ENCODE peak calls at places on chromosomes 12 and 14, in four cellular contexts. One of them, this sample, is unnamed.

GRCh38 chr12:103495783-103496456 is at the start of gene C12orf42:
- DNase-seq in heart left ventricle: no peak
- DNase-seq in CD4-positive, CD25-positive, alpha-beta regulatory T cell: no peak
- DNase-seq in adipocyte: peak; percentile 7
- DNase-seq in this sample: no peak

GRCh38 chr14:76844223-76844622 is 18.0 kb downstream of the LRRC74A start:
- DNase-seq in adipocyte: no peak
- DNase-seq in heart left ventricle: peak; percentile 80
- DNase-seq in CD4-positive, CD25-positive, alpha-beta regulatory T cell: no peak
- DNase-seq in this sample: no peak

GRCh38 chr14:76261371-76261811 is 109.7 kb downstream of the GPATCH2L start:
- DNase-seq in heart left ventricle: no peak
- DNase-seq in CD4-positive, CD25-positive, alpha-beta regulatory T cell: no peak
- DNase-seq in adipocyte: peak; percentile 4
- DNase-seq in this sample: no peak

GRCh38 chr14:94515856-94516255 is 6.6 kb upstream of the SERPINA12 start:
- DNase-seq in heart left ventricle: no peak
- DNase-seq in adipocyte: no peak
- DNase-seq in CD4-positive, CD25-positive, alpha-beta regulatory T cell: no peak
- DNase-seq in this sample: no peak

GRCh38 chr12:9363145-9363544 is 154.9 kb upstream of the PZP start:
- DNase-seq in adipocyte: no peak
- DNase-seq in heart left ventricle: no peak
- DNase-seq in CD4-positive, CD25-positive, alpha-beta regulatory T cell: no peak
- DNase-seq in this sample: no peak

GRCh38 chr14:85061256-85061655 is 468.7 kb upstream of the FLRT2 start:
- DNase-seq in heart left ventricle: no peak
- DNase-seq in CD4-positive, CD25-positive, alpha-beta regulatory T cell: no peak
- DNase-seq in adipocyte: no peak
- DNase-seq in this sample: no peak

GRCh38 chr12:113647048-113647447 is 175.4 kb upstream of the LHX5 start:
- DNase-seq in heart left ventricle: no peak
- DNase-seq in adipocyte: no peak
- DNase-seq in CD4-positive, CD25-positive, alpha-beta regulatory T cell: no peak
- DNase-seq in this sample: peak; percentile 65

GRCh38 chr12:124550123-124551089 is 17.0 kb downstream of the NCOR2 start:
- DNase-seq in heart left ventricle: no peak
- DNase-seq in CD4-positive, CD25-positive, alpha-beta regulatory T cell: no peak
- DNase-seq in adipocyte: peak; percentile 33
- DNase-seq in this sample: no peak

GRCh38 chr12:107411792-107412535 is 273.6 kb upstream of the PWP1 start:
- DNase-seq in CD4-positive, CD25-positive, alpha-beta regulatory T cell: no peak
- DNase-seq in heart left ventricle: no peak
- DNase-seq in adipocyte: peak; percentile 58
- DNase-seq in this sample: no peak

GRCh38 chr14:76080009-76080408 is 71.7 kb upstream of the GPATCH2L start:
- DNase-seq in CD4-positive, CD25-positive, alpha-beta regulatory T cell: no peak
- DNase-seq in heart left ventricle: peak; percentile 54
- DNase-seq in adipocyte: no peak
- DNase-seq in this sample: no peak

GRCh38 chr14:102819790-102820330 is 42.6 kb downstream of the TRAF3 start:
- DNase-seq in adipocyte: no peak
- DNase-seq in CD4-positive, CD25-positive, alpha-beta regulatory T cell: no peak
- DNase-seq in heart left ventricle: no peak
- DNase-seq in this sample: peak; percentile 42

GRCh38 chr12:113222730-113223531 is 1.7 kb downstream of the TPCN1 start:
- DNase-seq in heart left ventricle: peak; percentile 83
- DNase-seq in adipocyte: peak; percentile 87
- DNase-seq in CD4-positive, CD25-positive, alpha-beta regulatory T cell: no peak
- DNase-seq in this sample: peak; percentile 37

GRCh38 chr12:113135178-113136127 is at the start of gene RASAL1:
- DNase-seq in CD4-positive, CD25-positive, alpha-beta regulatory T cell: peak; percentile 67
- DNase-seq in heart left ventricle: no peak
- DNase-seq in adipocyte: no peak
- DNase-seq in this sample: peak; percentile 90

GRCh38 chr14:33357225-33358010 is 418.7 kb downstream of the NPAS3 start:
- DNase-seq in heart left ventricle: no peak
- DNase-seq in adipocyte: no peak
- DNase-seq in CD4-positive, CD25-positive, alpha-beta regulatory T cell: no peak
- DNase-seq in this sample: no peak

GRCh38 chr12:12510141-12510540 is 52.5 kb downstream of the DUSP16 start:
- DNase-seq in adipocyte: peak; percentile 39
- DNase-seq in heart left ventricle: no peak
- DNase-seq in CD4-positive, CD25-positive, alpha-beta regulatory T cell: no peak
- DNase-seq in this sample: no peak

GRCh38 chr14:95362180-95362494 is 42.4 kb upstream of the CLMN start:
- DNase-seq in CD4-positive, CD25-positive, alpha-beta regulatory T cell: no peak
- DNase-seq in adipocyte: no peak
- DNase-seq in heart left ventricle: no peak
- DNase-seq in this sample: no peak

GRCh38 chr12:38222011-38222410 is 94.6 kb upstream of the ALG10B start:
- DNase-seq in heart left ventricle: no peak
- DNase-seq in CD4-positive, CD25-positive, alpha-beta regulatory T cell: no peak
- DNase-seq in adipocyte: no peak
- DNase-seq in this sample: no peak

GRCh38 chr12:132641811-132642650 is 23.5 kb downstream of the P2RX2 start:
- DNase-seq in heart left ventricle: no peak
- DNase-seq in adipocyte: no peak
- DNase-seq in CD4-positive, CD25-positive, alpha-beta regulatory T cell: no peak
- DNase-seq in this sample: no peak

GRCh38 chr14:29216774-29217232 is 450.2 kb downstream of the FOXG1 start:
- DNase-seq in heart left ventricle: no peak
- DNase-seq in adipocyte: no peak
- DNase-seq in CD4-positive, CD25-positive, alpha-beta regulatory T cell: no peak
- DNase-seq in this sample: no peak

GRCh38 chr12:85089792-85090191 is 53.6 kb downstream of the LRRIQ1 start:
- DNase-seq in adipocyte: no peak
- DNase-seq in CD4-positive, CD25-positive, alpha-beta regulatory T cell: no peak
- DNase-seq in heart left ventricle: no peak
- DNase-seq in this sample: no peak

GRCh38 chr12:12079291-12079690 is 8.6 kb downstream of the BCL2L14 start:
- DNase-seq in CD4-positive, CD25-positive, alpha-beta regulatory T cell: no peak
- DNase-seq in heart left ventricle: no peak
- DNase-seq in adipocyte: peak; percentile 3
- DNase-seq in this sample: no peak

GRCh38 chr12:115916910-115917668 is 360.4 kb downstream of the MED13L start:
- DNase-seq in heart left ventricle: peak; percentile 54
- DNase-seq in CD4-positive, CD25-positive, alpha-beta regulatory T cell: peak; percentile 48
- DNase-seq in adipocyte: peak; percentile 66
- DNase-seq in this sample: peak; percentile 80

GRCh38 chr14:32307881-32308582 is 21.1 kb upstream of the AKAP6 start:
- DNase-seq in CD4-positive, CD25-positive, alpha-beta regulatory T cell: no peak
- DNase-seq in heart left ventricle: no peak
- DNase-seq in adipocyte: no peak
- DNase-seq in this sample: peak; percentile 47

GRCh38 chr12:115771065-115771464 is 506.4 kb downstream of the MED13L start:
- DNase-seq in CD4-positive, CD25-positive, alpha-beta regulatory T cell: no peak
- DNase-seq in adipocyte: peak; percentile 44
- DNase-seq in heart left ventricle: no peak
- DNase-seq in this sample: no peak

GRCh38 chr14:71645656-71646055 is 286.6 kb upstream of the RGS6 start:
- DNase-seq in CD4-positive, CD25-positive, alpha-beta regulatory T cell: no peak
- DNase-seq in adipocyte: peak; percentile 53
- DNase-seq in heart left ventricle: no peak
- DNase-seq in this sample: no peak

GRCh38 chr12:57693317-57693658 is 644 bp upstream of the OS9 start:
- DNase-seq in heart left ventricle: no peak
- DNase-seq in adipocyte: peak; percentile 2
- DNase-seq in CD4-positive, CD25-positive, alpha-beta regulatory T cell: no peak
- DNase-seq in this sample: no peak

GRCh38 chr14:50344116-50344775 is 32.1 kb downstream of the DMAC2L start:
- DNase-seq in CD4-positive, CD25-positive, alpha-beta regulatory T cell: no peak
- DNase-seq in adipocyte: no peak
- DNase-seq in heart left ventricle: no peak
- DNase-seq in this sample: no peak

GRCh38 chr12:50248406-50248805 is 34.9 kb downstream of the LIMA1 start:
- DNase-seq in heart left ventricle: no peak
- DNase-seq in CD4-positive, CD25-positive, alpha-beta regulatory T cell: no peak
- DNase-seq in adipocyte: no peak
- DNase-seq in this sample: no peak

GRCh38 chr14:101123639-101124525 is 220.4 kb upstream of the RTL1 start:
- DNase-seq in adipocyte: peak; percentile 1
- DNase-seq in CD4-positive, CD25-positive, alpha-beta regulatory T cell: no peak
- DNase-seq in heart left ventricle: no peak
- DNase-seq in this sample: no peak

GRCh38 chr14:101125719-101126375 is 222.3 kb upstream of the RTL1 start:
- DNase-seq in CD4-positive, CD25-positive, alpha-beta regulatory T cell: no peak
- DNase-seq in heart left ventricle: no peak
- DNase-seq in adipocyte: no peak
- DNase-seq in this sample: peak; percentile 4

GRCh38 chr14:101124860-101125259 is 221.3 kb upstream of the RTL1 start:
- DNase-seq in CD4-positive, CD25-positive, alpha-beta regulatory T cell: no peak
- DNase-seq in adipocyte: no peak
- DNase-seq in heart left ventricle: no peak
- DNase-seq in this sample: no peak

GRCh38 chr14:101126376-101127130 is 223.0 kb upstream of the RTL1 start:
- DNase-seq in CD4-positive, CD25-positive, alpha-beta regulatory T cell: no peak
- DNase-seq in adipocyte: no peak
- DNase-seq in heart left ventricle: no peak
- DNase-seq in this sample: no peak

GRCh38 chr14:101125313-101125712 is 221.8 kb upstream of the RTL1 start:
- DNase-seq in CD4-positive, CD25-positive, alpha-beta regulatory T cell: no peak
- DNase-seq in adipocyte: no peak
- DNase-seq in heart left ventricle: no peak
- DNase-seq in this sample: no peak
- H3K4me3 ChIP-seq in CD4-positive, CD25-positive, alpha-beta regulatory T cell: no peak overlapping the region
- H3K4me3 ChIP-seq in adipocyte: no peak overlapping the region
- H3K4me3 ChIP-seq in heart left ventricle: no peak overlapping the region
- H3K4me3 ChIP-seq in this sample: no peak overlapping the region

GRCh38 chr12:106080111-106080732 is 58.5 kb downstream of the NUAK1 start:
- DNase-seq in CD4-positive, CD25-positive, alpha-beta regulatory T cell: no peak
- DNase-seq in adipocyte: peak; percentile 83
- DNase-seq in heart left ventricle: no peak
- DNase-seq in this sample: no peak
- H3K4me1 ChIP-seq in CD4-positive, CD25-positive, alpha-beta regulatory T cell: no peaks in the 10 kb centered on the region
- H3K4me1 ChIP-seq in adipocyte: peaks cover 69% of the 10 kb centered on the region
- H3K4me1 ChIP-seq in heart left ventricle: peaks cover 57% of the 10 kb centered on the region
- H3K4me1 ChIP-seq in this sample: peaks cover 17% of the 10 kb centered on the region

GRCh38 chr14:106209745-106210144 is 683.4 kb downstream of the TMEM121 start:
- DNase-seq in heart left ventricle: no peak
- DNase-seq in adipocyte: no peak
- DNase-seq in CD4-positive, CD25-positive, alpha-beta regulatory T cell: no peak
- DNase-seq in this sample: no peak
- H3K27me3 ChIP-seq in heart left ventricle: peaks cover 59% of the 10 kb centered on the region
- H3K27me3 ChIP-seq in adipocyte: peaks cover 4% of the 10 kb centered on the region
- H3K27me3 ChIP-seq in CD4-positive, CD25-positive, alpha-beta regulatory T cell: peaks cover 8% of the 10 kb centered on the region
- H3K27me3 ChIP-seq in this sample: no peaks in the 10 kb centered on the region

DNA sequence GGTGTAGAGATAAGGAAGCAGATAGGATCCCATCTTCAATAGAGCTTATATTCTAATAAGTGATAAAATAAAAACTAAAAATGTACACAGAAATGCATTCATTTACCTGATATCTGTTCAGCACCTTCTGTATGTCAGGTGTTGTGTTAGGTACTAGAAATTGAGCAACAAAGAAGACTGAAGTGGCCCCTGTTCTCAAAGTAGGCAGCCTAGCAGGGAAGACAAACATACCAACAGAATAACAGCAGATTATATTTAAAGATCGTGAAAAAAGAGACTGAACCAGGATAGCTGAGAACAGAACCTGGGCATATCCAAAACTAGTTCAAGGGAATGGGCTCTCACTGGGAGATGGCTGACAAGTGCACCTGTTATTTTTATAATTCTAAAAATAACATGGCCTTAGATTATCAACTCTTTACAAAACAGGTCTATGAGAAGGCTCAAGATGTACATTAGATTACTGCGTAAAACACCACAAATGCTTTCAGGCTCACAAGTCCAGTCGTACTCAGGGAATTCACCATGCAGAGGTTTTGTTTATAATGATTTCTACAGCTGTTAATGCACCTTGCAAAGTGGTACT is 16.3 kb downstream of the ANO6 start:
- DNase-seq in adipocyte: no peak
- DNase-seq in heart left ventricle: no peak
- DNase-seq in CD4-positive, CD25-positive, alpha-beta regulatory T cell: no peak
- DNase-seq in this sample: no peak
- H3K4me3 ChIP-seq in adipocyte: peak overlapping the region; percentile 62
- H3K4me3 ChIP-seq in heart left ventricle: no peak overlapping the region
- H3K4me3 ChIP-seq in CD4-positive, CD25-positive, alpha-beta regulatory T cell: no peak overlapping the region
- H3K4me3 ChIP-seq in this sample: no peak overlapping the region

GRCh38 chr14:64400829-64401459 is 12.8 kb downstream of the MTHFD1 start:
- DNase-seq in adipocyte: peak; percentile 70
- DNase-seq in heart left ventricle: no peak
- DNase-seq in CD4-positive, CD25-positive, alpha-beta regulatory T cell: no peak
- DNase-seq in this sample: no peak

GRCh38 chr14:64407329-64407728 is 19.2 kb downstream of the MTHFD1 start:
- DNase-seq in CD4-positive, CD25-positive, alpha-beta regulatory T cell: no peak
- DNase-seq in adipocyte: no peak
- DNase-seq in heart left ventricle: no peak
- DNase-seq in this sample: no peak

GRCh38 chr14:64405295-64405694 is 17.1 kb downstream of the MTHFD1 start:
- DNase-seq in heart left ventricle: no peak
- DNase-seq in adipocyte: no peak
- DNase-seq in CD4-positive, CD25-positive, alpha-beta regulatory T cell: no peak
- DNase-seq in this sample: no peak

DNA sequence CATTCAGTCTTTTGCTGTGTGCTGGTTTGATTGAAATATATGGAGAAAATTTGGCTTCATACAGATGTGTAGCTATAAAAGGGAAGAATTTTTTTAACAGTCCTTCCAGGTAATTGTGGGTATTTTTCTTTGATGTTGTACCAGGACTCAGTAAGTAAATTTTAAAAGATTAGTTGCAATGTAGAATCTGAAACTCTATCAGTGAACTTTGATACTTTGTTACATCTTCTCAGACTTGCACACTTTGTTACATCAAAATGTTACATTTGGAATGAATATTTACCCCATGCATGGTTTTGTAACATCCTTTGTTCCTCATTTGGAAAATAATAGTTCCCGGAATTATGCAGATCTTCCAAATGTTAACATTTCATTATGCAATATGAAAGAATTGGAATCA is 13.8 kb downstream of the MTHFD1 start:
- DNase-seq in CD4-positive, CD25-positive, alpha-beta regulatory T cell: no peak
- DNase-seq in heart left ventricle: no peak
- DNase-seq in adipocyte: no peak
- DNase-seq in this sample: no peak
- H3K4me1 ChIP-seq in CD4-positive, CD25-positive, alpha-beta regulatory T cell: no peaks in the 10 kb centered on the region
- H3K4me1 ChIP-seq in heart left ventricle: no peaks in the 10 kb centered on the region
- H3K4me1 ChIP-seq in adipocyte: peaks cover 9% of the 10 kb centered on the region
- H3K4me1 ChIP-seq in this sample: no peaks in the 10 kb centered on the region

GRCh38 chr12:122868471-122869177 is 27.3 kb downstream of the VPS37B start:
- DNase-seq in adipocyte: no peak
- DNase-seq in CD4-positive, CD25-positive, alpha-beta regulatory T cell: no peak
- DNase-seq in heart left ventricle: peak; percentile 25
- DNase-seq in this sample: no peak

GRCh38 chr12:122865268-122866231 is 30.3 kb downstream of the HIP1R start:
- DNase-seq in heart left ventricle: peak; percentile 69
- DNase-seq in adipocyte: no peak
- DNase-seq in CD4-positive, CD25-positive, alpha-beta regulatory T cell: no peak
- DNase-seq in this sample: no peak

GRCh38 chr12:122867701-122868461 is 28.0 kb downstream of the VPS37B start:
- DNase-seq in heart left ventricle: peak; percentile 87
- DNase-seq in CD4-positive, CD25-positive, alpha-beta regulatory T cell: no peak
- DNase-seq in adipocyte: no peak
- DNase-seq in this sample: peak; percentile 47

GRCh38 chr12:122866379-122866778 is 29.5 kb downstream of the VPS37B start:
- DNase-seq in adipocyte: no peak
- DNase-seq in CD4-positive, CD25-positive, alpha-beta regulatory T cell: no peak
- DNase-seq in heart left ventricle: peak; percentile 41
- DNase-seq in this sample: no peak

GRCh38 chr12:122866950-122867607 is 28.8 kb downstream of the VPS37B start:
- DNase-seq in CD4-positive, CD25-positive, alpha-beta regulatory T cell: no peak
- DNase-seq in adipocyte: no peak
- DNase-seq in heart left ventricle: peak; percentile 49
- DNase-seq in this sample: no peak
- H3K27me3 ChIP-seq in CD4-positive, CD25-positive, alpha-beta regulatory T cell: no peaks in the 10 kb centered on the region
- H3K27me3 ChIP-seq in adipocyte: no peaks in the 10 kb centered on the region
- H3K27me3 ChIP-seq in heart left ventricle: no peaks in the 10 kb centered on the region
- H3K27me3 ChIP-seq in this sample: no peaks in the 10 kb centered on the region

This sample was measured in HAP-1.